ENCODE peak calls at places on chromosomes 11 and 22, in seven cellular contexts. M is astrocyte; U is heart left ventricle; T is CD8-positive, alpha-beta memory T cell; X is tibial artery; L is GM23338; V is body of pancreas. R is an unnamed sample.

GRCh38 chr11:113504586-113504985 is 29.4 kb upstream of the DRD2 start:
- DNase-seq in T (no peak), L (no peak), V (no peak), X (no peak), M (no peak), U (no peak), R (no peak)

GRCh38 chr22:39462443-39463147 is 5.8 kb downstream of the MGAT3 start:
- DNase-seq in M (no peak), X (no peak), T (no peak), V (no peak), U (peak), L (peak), R (no peak)

GRCh38 chr22:40200795-40201194 is 23.1 kb downstream of the TNRC6B start:
- DNase-seq in T (no peak), L (no peak), U (no peak), X (no peak), M (no peak), V (no peak), R (no peak)

GRCh38 chr11:10301656-10302293 is 3.1 kb upstream of the ADM start:
- DNase-seq in U (no peak), V (no peak), X (no peak), M (peak), L (no peak), T (no peak), R (no peak)

GRCh38 chr11:10246991-10247390 is 47.0 kb downstream of the SBF2 start:
- DNase-seq in L (no peak), X (no peak), U (no peak), M (no peak), V (no peak), T (no peak), R (no peak)

GRCh38 chr11:3807856-3808845 is at the start of gene PGAP2:
- DNase-seq in X (peak), U (peak), L (peak), V (peak), T (peak), M (no peak), R (peak)

GRCh38 chr11:130514316-130514715 is 65.9 kb downstream of the ADAMTS15 start:
- DNase-seq in X (no peak), M (peak), V (no peak), L (no peak), U (no peak), T (no peak), R (no peak)

GRCh38 chr11:126391970-126392637 is 36.6 kb downstream of the ST3GAL4 start:
- DNase-seq in X (no peak), U (peak), M (no peak), V (peak), T (no peak), L (peak), R (no peak)

GRCh38 chr22:24008381-24009226 is 2.5 kb upstream of the CABIN1 start:
- DNase-seq in U (no peak), V (no peak), L (no peak), T (no peak), X (no peak), M (no peak), R (no peak)

GRCh38 chr22:42289671-42290269 is 19.3 kb upstream of the TCF20 start:
- DNase-seq in T (no peak), U (no peak), V (peak), M (peak), X (no peak), L (no peak), R (no peak)

GRCh38 chr11:117361432-117361831 is 33.8 kb downstream of the CEP164 start:
- DNase-seq in L (no peak), M (no peak), X (no peak), U (no peak), V (no peak), T (no peak), R (peak)

GRCh38 chr22:37213218-37213855 is 1.1 kb upstream of the SSTR3 start:
- DNase-seq in V (no peak), L (no peak), U (no peak), M (no peak), X (no peak), T (no peak), R (peak)

GRCh38 chr11:80031014-80031565 is 590.3 kb upstream of the TENM4 start:
- DNase-seq in X (no peak), T (no peak), L (no peak), V (no peak), U (no peak), M (no peak), R (no peak)

GRCh38 chr22:37996515-37997246 is 12.3 kb upstream of the SOX10 start:
- DNase-seq in V (no peak), M (no peak), L (no peak), T (no peak), X (no peak), U (no peak), R (no peak)

GRCh38 chr11:68831124-68831523 is 10.6 kb downstream of the CPT1A start:
- DNase-seq in M (no peak), U (no peak), L (no peak), T (no peak), X (no peak), V (peak), R (no peak)

GRCh38 chr22:43441751-43442150 is 29.9 kb downstream of the MPPED1 start:
- DNase-seq in U (no peak), V (no peak), L (no peak), M (no peak), T (no peak), X (no peak), R (no peak)

GRCh38 chr22:46416537-46417267 is 81.2 kb downstream of the TRMU start:
- DNase-seq in L (no peak), V (no peak), M (peak), X (no peak), U (no peak), T (no peak), R (no peak)

GRCh38 chr11:104991994-104992393 is 23.6 kb upstream of the CASP4 start:
- DNase-seq in M (no peak), T (no peak), U (no peak), L (no peak), X (no peak), V (no peak), R (no peak)

GRCh38 chr11:126160345-126161145 is 50.9 kb downstream of the RPUSD4 start:
- DNase-seq in M (no peak), T (no peak), X (no peak), U (no peak), V (no peak), L (no peak), R (no peak)

GRCh38 chr11:125141686-125142535 is 22.6 kb upstream of the PKNOX2 start:
- DNase-seq in U (peak), V (peak), X (no peak), L (peak), M (no peak), T (peak), R (peak)

GRCh38 chr11:32279672-32280071 is 155.7 kb downstream of the WT1 start:
- DNase-seq in L (peak), M (no peak), T (no peak), X (no peak), V (no peak), U (no peak), R (no peak)

GRCh38 chr11:17550455-17551346 is 3.6 kb downstream of the OTOG start:
- DNase-seq in V (no peak), M (no peak), X (no peak), L (no peak), T (no peak), U (no peak), R (peak)

GRCh38 chr22:26642465-26643367 is 14.7 kb upstream of the MIAT start:
- DNase-seq in L (peak), T (peak), V (no peak), U (peak), X (no peak), M (peak), R (no peak)

GRCh38 chr22:37999236-37999635 is 14.9 kb upstream of the SOX10 start:
- DNase-seq in V (no peak), L (no peak), M (no peak), U (no peak), X (no peak), T (no peak), R (no peak)

GRCh38 chr11:59802639-59803176 is 7.9 kb downstream of the MRPL16 start:
- DNase-seq in X (no peak), U (no peak), V (no peak), M (peak), L (peak), T (peak), R (no peak)

GRCh38 chr11:12449961-12450715 is 72.8 kb downstream of the PARVA start:
- DNase-seq in T (no peak), U (no peak), X (no peak), V (no peak), M (peak), L (no peak), R (no peak)

GRCh38 chr22:38196791-38197429 is 4.9 kb upstream of the MAFF start:
- DNase-seq in T (no peak), L (peak), M (no peak), V (no peak), U (no peak), X (no peak), R (peak)

GRCh38 chr11:133782116-133782725 is 63.1 kb downstream of the SPATA19 start:
- DNase-seq in M (no peak), V (no peak), U (no peak), L (no peak), X (no peak), T (no peak), R (no peak)

GRCh38 chr11:97516688-97517087 is 1126.9 kb downstream of the JRKL start:
- DNase-seq in X (no peak), V (no peak), L (peak), U (no peak), M (no peak), T (no peak), R (no peak)

GRCh38 chr22:32622004-32622761 is 147.6 kb downstream of the FBXO7 start:
- DNase-seq in L (peak), X (peak), U (peak), M (peak), V (peak), T (no peak), R (peak)

GRCh38 chr11:15638386-15638787 is 523.7 kb downstream of the INSC start:
- DNase-seq in X (peak), V (no peak), U (no peak), L (no peak), M (no peak), T (no peak), R (no peak)

GRCh38 chr11:67082071-67082791 is 25.6 kb downstream of the RHOD start:
- DNase-seq in T (no peak), L (peak), M (no peak), X (no peak), U (no peak), V (no peak), R (no peak)

GRCh38 chr22:48683640-48684039 is 1144.0 kb downstream of the BRD1 start:
- DNase-seq in M (no peak), T (no peak), X (no peak), V (no peak), U (no peak), L (no peak), R (no peak)

GRCh38 chr22:29004647-29005371 is 56.8 kb downstream of the C22orf31 start:
- DNase-seq in L (peak), M (peak), T (no peak), U (peak), X (no peak), V (peak), R (no peak)
- H3K4me3 ChIP-seq in L (peak), M (no peak), T (no peak), U (peak), X (no peak), V (no peak), R (no peak)

GRCh38 chr11:1793091-1793490 is 29.4 kb upstream of the CTSD start:
- DNase-seq in X (no peak), V (no peak), U (no peak), M (no peak), T (no peak), L (no peak), R (no peak)
- H3K27ac ChIP-seq in X (no peak), V (no peak), U (no peak), M (no peak), T (no peak), L (no peak), R (no peak)

DNA sequence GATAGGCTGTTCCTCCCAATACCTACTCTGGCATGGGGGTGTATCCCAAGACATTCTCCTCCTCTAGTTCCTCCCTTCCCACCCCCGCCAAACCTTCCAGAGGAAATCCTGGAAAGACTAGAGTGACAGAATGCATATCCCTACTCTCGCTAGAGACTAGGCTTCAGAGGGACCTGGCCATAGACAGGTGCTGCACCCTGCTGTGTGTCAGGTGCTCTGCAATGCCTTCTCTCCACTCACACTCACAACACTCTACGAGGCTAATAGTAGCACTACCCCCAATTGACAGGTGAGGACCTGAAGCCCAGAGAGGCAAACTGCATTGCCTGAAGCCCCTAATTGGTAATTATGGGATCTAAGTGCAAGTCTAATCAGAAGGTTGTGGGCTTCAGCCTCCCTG is 46.2 kb upstream of the LMO1 start:
- DNase-seq in L (peak), T (no peak), X (no peak), V (peak), M (no peak), U (no peak), R (no peak)
- H3K4me3 ChIP-seq in L (no peak), T (no peak), X (no peak), V (no peak), M (no peak), U (no peak), R (no peak)

GRCh38 chr11:66006891-66007176 is 4.5 kb downstream of the BANF1 start:
- DNase-seq in X (no peak), U (no peak), V (no peak), M (no peak), L (no peak), T (no peak), R (no peak)

GRCh38 chr11:66007201-66007634 is 4.6 kb upstream of the CST6 start:
- DNase-seq in L (no peak), X (no peak), T (no peak), V (no peak), U (no peak), M (no peak), R (peak)

GRCh38 chr11:66008468-66009101 is 3.2 kb upstream of the CST6 start:
- DNase-seq in X (no peak), L (no peak), U (no peak), V (no peak), T (no peak), M (no peak), R (no peak)

GRCh38 chr11:66006134-66006890 is 4.0 kb downstream of the BANF1 start:
- DNase-seq in T (no peak), U (no peak), M (no peak), X (no peak), V (no peak), L (no peak), R (peak)

GRCh38 chr11:66008095-66008467 is 3.7 kb upstream of the CST6 start:
- DNase-seq in X (no peak), M (no peak), V (no peak), U (no peak), L (no peak), T (no peak), R (no peak)
- H3K27ac ChIP-seq in X (no peak), M (no peak), V (no peak), U (no peak), L (no peak), T (no peak), R (no peak)

DNA sequence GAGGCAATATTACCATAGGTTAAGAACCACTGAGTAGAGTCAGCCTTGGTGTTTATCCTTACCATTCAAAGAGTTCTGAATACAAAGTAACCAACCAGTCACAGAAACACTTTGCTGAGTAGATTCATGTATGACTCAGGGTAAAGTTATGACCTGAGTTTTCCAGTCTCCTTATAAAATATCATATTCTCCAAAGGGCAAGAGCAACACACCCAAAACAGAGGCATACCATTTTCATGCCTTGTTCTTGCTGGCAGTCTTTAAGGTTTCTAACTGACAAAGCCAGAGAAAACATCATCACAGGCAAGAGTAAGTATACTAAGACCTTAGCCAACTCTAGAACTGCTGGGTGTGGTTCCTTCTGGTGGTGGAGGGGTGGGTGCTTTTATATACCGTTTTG is 3.2 kb downstream of the ATL3 start:
- DNase-seq in M (peak), L (no peak), T (no peak), V (no peak), X (no peak), U (no peak), R (no peak)
- H3K4me3 ChIP-seq in M (no peak), L (no peak), T (no peak), V (no peak), X (no peak), U (no peak), R (no peak)

GRCh38 chr11:73324116-73324515 is 16.0 kb downstream of the ARHGEF17 start:
- DNase-seq in L (no peak), V (no peak), U (no peak), T (no peak), X (no peak), M (no peak), R (no peak)

GRCh38 chr11:73323464-73323863 is 15.4 kb downstream of the ARHGEF17 start:
- DNase-seq in M (peak), U (peak), V (peak), L (peak), T (no peak), X (peak), R (peak)

GRCh38 chr11:73326929-73327811 is 19.1 kb downstream of the ARHGEF17 start:
- DNase-seq in L (no peak), M (peak), U (no peak), V (peak), T (no peak), X (no peak), R (no peak)

GRCh38 chr11:73324665-73325035 is 16.6 kb downstream of the ARHGEF17 start:
- DNase-seq in V (no peak), U (no peak), M (no peak), L (no peak), X (no peak), T (no peak), R (no peak)

DNA sequence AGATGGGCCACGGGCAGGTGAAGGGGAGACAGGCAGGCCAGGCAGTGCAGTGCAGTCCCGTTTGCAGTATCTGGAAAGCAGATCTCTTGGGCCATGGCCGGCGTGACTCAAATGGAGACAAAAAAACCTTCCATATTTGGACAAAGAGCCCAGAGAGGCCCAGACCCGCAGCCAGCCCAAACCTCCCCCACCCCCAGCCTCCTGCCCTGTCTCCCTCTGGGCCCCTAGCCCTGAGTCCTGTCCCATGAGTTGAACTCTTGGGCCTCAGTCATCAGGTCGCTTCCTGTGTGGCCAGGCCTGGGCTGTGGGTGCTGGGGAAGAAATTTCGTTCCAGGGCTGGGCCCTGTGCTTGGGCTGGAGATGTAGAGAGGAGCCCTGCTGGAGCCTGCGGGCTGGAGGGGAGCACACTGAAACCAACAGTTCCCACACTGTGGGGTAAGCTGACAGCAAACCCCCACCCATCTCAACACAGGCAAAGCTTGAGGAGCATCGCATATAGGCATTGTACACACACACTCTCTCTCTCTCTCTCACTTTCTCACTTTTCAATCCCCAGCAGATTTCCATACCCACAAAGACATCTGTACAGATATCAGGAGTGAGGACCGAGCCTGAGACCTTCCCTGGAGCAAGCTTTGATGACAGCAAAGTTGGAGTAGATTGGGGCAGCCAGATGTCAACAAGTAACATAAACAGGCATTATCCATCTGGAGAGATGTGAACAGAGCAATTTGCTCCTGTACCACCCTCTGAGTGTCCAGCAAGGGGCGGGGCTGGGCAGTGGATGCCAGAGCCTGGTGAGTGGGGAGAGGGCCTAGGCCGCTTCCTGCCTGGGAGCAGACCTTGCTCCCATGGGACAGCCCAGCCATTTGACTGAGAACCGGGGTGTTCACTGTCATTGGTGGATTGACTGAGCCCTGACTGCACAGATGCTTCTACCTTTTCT is 17.2 kb downstream of the ARHGEF17 start:
- DNase-seq in M (no peak), T (no peak), L (no peak), X (peak), U (no peak), V (no peak), R (peak)
- H3K27ac ChIP-seq in M (peak), T (no peak), L (no peak), X (peak), U (peak), V (no peak), R (peak)

DNA sequence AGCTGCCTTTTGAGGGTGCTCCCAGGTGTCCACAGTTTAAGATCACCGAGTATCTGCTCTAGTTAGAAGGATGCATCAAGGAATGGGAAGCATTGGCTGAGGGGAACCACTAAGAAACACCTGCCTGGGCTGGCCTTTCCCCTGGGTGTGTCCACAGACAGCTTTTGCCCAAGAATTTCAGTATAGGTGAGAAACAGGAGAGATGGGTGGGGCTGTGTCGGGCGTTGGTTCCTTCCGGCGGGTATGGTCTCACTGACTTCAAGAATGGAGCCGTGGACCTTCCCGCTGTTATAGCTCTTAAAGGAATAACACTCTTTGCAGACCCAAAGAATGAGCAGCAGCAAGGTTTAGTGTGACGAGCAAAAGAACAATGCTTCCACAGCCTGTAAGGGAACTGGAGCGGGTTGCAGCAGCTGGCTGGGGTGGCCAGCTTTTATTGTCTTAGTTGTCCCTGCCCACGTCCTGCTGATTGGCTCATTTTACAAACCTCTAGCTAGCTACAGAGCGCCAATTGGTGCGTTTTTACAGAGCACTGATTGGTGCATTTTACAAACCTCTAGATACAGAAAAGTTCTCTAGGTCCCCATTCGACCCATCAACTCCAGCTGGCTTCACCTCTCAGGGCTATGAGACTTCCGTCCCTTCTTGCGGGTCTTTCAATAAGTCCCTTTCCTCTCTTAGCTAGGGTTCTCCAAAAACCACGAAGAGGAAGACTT is 2.4 kb downstream of the FADS1 start:
- DNase-seq in T (no peak), X (peak), V (peak), L (peak), U (peak), M (peak), R (no peak)
- H3K4me3 ChIP-seq in T (peak), X (peak), V (no peak), L (peak), U (peak), M (peak), R (no peak)

R was measured in aorta.